ENCODE peak calls at places on chromosomes 16 and 17, in eight cellular contexts. One of them, this sample, is unnamed.

GRCh38 chr17:82250868-82251500 is 22.1 kb downstream of the SLC16A3 start:
- DNase-seq in hippocampal formation: no peak
- DNase-seq in A549: no peak
- DNase-seq in CD8-positive, alpha-beta T cell: no peak
- DNase-seq in endothelial cell of umbilical vein: no peak
- DNase-seq in Caki2: no peak
- DNase-seq in AG08396: no peak
- DNase-seq in fibroblast of lung: no peak
- DNase-seq in this sample: no peak

GRCh38 chr16:53131050-53131362 is 76.2 kb downstream of the CHD9 start:
- DNase-seq in endothelial cell of umbilical vein: no peak
- DNase-seq in fibroblast of lung: no peak
- DNase-seq in AG08396: no peak
- DNase-seq in hippocampal formation: no peak
- DNase-seq in Caki2: no peak
- DNase-seq in CD8-positive, alpha-beta T cell: no peak
- DNase-seq in A549: no peak
- DNase-seq in this sample: no peak

GRCh38 chr17:39401412-39402278 is at the start of gene FBXL20:
- DNase-seq in hippocampal formation: peak; percentile 83
- DNase-seq in AG08396: peak; percentile 98
- DNase-seq in Caki2: peak; percentile 86
- DNase-seq in endothelial cell of umbilical vein: peak; percentile 87
- DNase-seq in fibroblast of lung: peak; percentile 84
- DNase-seq in A549: peak; percentile 98
- DNase-seq in CD8-positive, alpha-beta T cell: peak; percentile 91
- DNase-seq in this sample: peak; percentile 88

GRCh38 chr16:4968879-4969278 is 10.7 kb downstream of the SEC14L5 start:
- DNase-seq in Caki2: no peak
- DNase-seq in fibroblast of lung: no peak
- DNase-seq in endothelial cell of umbilical vein: no peak
- DNase-seq in CD8-positive, alpha-beta T cell: no peak
- DNase-seq in hippocampal formation: no peak
- DNase-seq in A549: no peak
- DNase-seq in AG08396: no peak
- DNase-seq in this sample: no peak

GRCh38 chr17:82948081-82948511 is 108.3 kb upstream of the ZNF750 start:
- DNase-seq in hippocampal formation: no peak
- DNase-seq in fibroblast of lung: no peak
- DNase-seq in AG08396: no peak
- DNase-seq in CD8-positive, alpha-beta T cell: no peak
- DNase-seq in Caki2: no peak
- DNase-seq in A549: no peak
- DNase-seq in endothelial cell of umbilical vein: no peak
- DNase-seq in this sample: no peak

GRCh38 chr16:88009566-88010342 is 58.5 kb downstream of the BANP start:
- DNase-seq in endothelial cell of umbilical vein: no peak
- DNase-seq in CD8-positive, alpha-beta T cell: no peak
- DNase-seq in Caki2: no peak
- DNase-seq in A549: no peak
- DNase-seq in fibroblast of lung: no peak
- DNase-seq in hippocampal formation: no peak
- DNase-seq in AG08396: no peak
- DNase-seq in this sample: no peak

GRCh38 chr17:29108806-29109476 is 66.0 kb downstream of the PIPOX start:
- DNase-seq in hippocampal formation: no peak
- DNase-seq in Caki2: no peak
- DNase-seq in A549: no peak
- DNase-seq in fibroblast of lung: no peak
- DNase-seq in CD8-positive, alpha-beta T cell: no peak
- DNase-seq in endothelial cell of umbilical vein: no peak
- DNase-seq in AG08396: no peak
- DNase-seq in this sample: no peak

GRCh38 chr17:12256380-12256995 is 235.8 kb downstream of the MAP2K4 start:
- DNase-seq in fibroblast of lung: peak; percentile 48
- DNase-seq in hippocampal formation: no peak
- DNase-seq in CD8-positive, alpha-beta T cell: no peak
- DNase-seq in AG08396: peak; percentile 54
- DNase-seq in Caki2: peak; percentile 27
- DNase-seq in endothelial cell of umbilical vein: peak; percentile 39
- DNase-seq in A549: peak; percentile 55
- DNase-seq in this sample: peak; percentile 64

GRCh38 chr17:17784599-17785264 is 52.1 kb downstream of the SREBF1 start:
- DNase-seq in endothelial cell of umbilical vein: no peak
- DNase-seq in AG08396: no peak
- DNase-seq in fibroblast of lung: no peak
- DNase-seq in hippocampal formation: no peak
- DNase-seq in Caki2: no peak
- DNase-seq in CD8-positive, alpha-beta T cell: no peak
- DNase-seq in A549: peak; percentile 69
- DNase-seq in this sample: peak; percentile 81

GRCh38 chr16:85752511-85753420 is 1.9 kb upstream of the C16orf74 start:
- DNase-seq in CD8-positive, alpha-beta T cell: no peak
- DNase-seq in hippocampal formation: no peak
- DNase-seq in Caki2: no peak
- DNase-seq in fibroblast of lung: peak; percentile 25
- DNase-seq in endothelial cell of umbilical vein: no peak
- DNase-seq in A549: no peak
- DNase-seq in AG08396: no peak
- DNase-seq in this sample: peak; percentile 71

GRCh38 chr16:23296994-23297393 is 5.1 kb upstream of the SCNN1B start:
- DNase-seq in hippocampal formation: no peak
- DNase-seq in endothelial cell of umbilical vein: no peak
- DNase-seq in Caki2: no peak
- DNase-seq in CD8-positive, alpha-beta T cell: no peak
- DNase-seq in A549: peak; percentile 43
- DNase-seq in fibroblast of lung: no peak
- DNase-seq in AG08396: no peak
- DNase-seq in this sample: peak; percentile 53

GRCh38 chr17:32958418-32958817 is 30.5 kb downstream of the TMEM98 start:
- DNase-seq in hippocampal formation: no peak
- DNase-seq in CD8-positive, alpha-beta T cell: no peak
- DNase-seq in A549: no peak
- DNase-seq in Caki2: no peak
- DNase-seq in fibroblast of lung: no peak
- DNase-seq in endothelial cell of umbilical vein: no peak
- DNase-seq in AG08396: no peak
- DNase-seq in this sample: peak; percentile 54

GRCh38 chr17:13030459-13031305 is 12.9 kb upstream of the ELAC2 start:
- DNase-seq in Caki2: peak; percentile 26
- DNase-seq in CD8-positive, alpha-beta T cell: peak; percentile 22
- DNase-seq in fibroblast of lung: peak; percentile 35
- DNase-seq in hippocampal formation: no peak
- DNase-seq in AG08396: peak; percentile 53
- DNase-seq in endothelial cell of umbilical vein: peak; percentile 51
- DNase-seq in A549: peak; percentile 49
- DNase-seq in this sample: peak; percentile 72

GRCh38 chr16:84774810-84775209 is 45.0 kb upstream of the CRISPLD2 start:
- DNase-seq in endothelial cell of umbilical vein: peak; percentile 85
- DNase-seq in Caki2: peak; percentile 40
- DNase-seq in AG08396: peak; percentile 71
- DNase-seq in fibroblast of lung: peak; percentile 79
- DNase-seq in CD8-positive, alpha-beta T cell: no peak
- DNase-seq in A549: no peak
- DNase-seq in hippocampal formation: no peak
- DNase-seq in this sample: no peak

GRCh38 chr17:13770702-13771101 is 169.0 kb upstream of the HS3ST3A1 start:
- DNase-seq in AG08396: no peak
- DNase-seq in hippocampal formation: no peak
- DNase-seq in fibroblast of lung: no peak
- DNase-seq in A549: no peak
- DNase-seq in CD8-positive, alpha-beta T cell: no peak
- DNase-seq in endothelial cell of umbilical vein: no peak
- DNase-seq in Caki2: no peak
- DNase-seq in this sample: no peak

GRCh38 chr17:35345926-35346771 is 27.3 kb downstream of the SLFN11 start:
- DNase-seq in endothelial cell of umbilical vein: peak; percentile 45
- DNase-seq in fibroblast of lung: peak; percentile 33
- DNase-seq in CD8-positive, alpha-beta T cell: no peak
- DNase-seq in hippocampal formation: peak; percentile 19
- DNase-seq in AG08396: peak; percentile 56
- DNase-seq in A549: no peak
- DNase-seq in Caki2: no peak
- DNase-seq in this sample: peak; percentile 36

GRCh38 chr16:61098505-61098904 is 937.7 kb downstream of the CDH8 start:
- DNase-seq in endothelial cell of umbilical vein: no peak
- DNase-seq in fibroblast of lung: no peak
- DNase-seq in Caki2: no peak
- DNase-seq in hippocampal formation: no peak
- DNase-seq in CD8-positive, alpha-beta T cell: no peak
- DNase-seq in A549: no peak
- DNase-seq in AG08396: no peak
- DNase-seq in this sample: no peak

GRCh38 chr17:2183346-2183745 is 120.2 kb downstream of the SMG6 start:
- DNase-seq in endothelial cell of umbilical vein: no peak
- DNase-seq in AG08396: no peak
- DNase-seq in CD8-positive, alpha-beta T cell: no peak
- DNase-seq in A549: no peak
- DNase-seq in hippocampal formation: no peak
- DNase-seq in fibroblast of lung: peak; percentile 37
- DNase-seq in Caki2: no peak
- DNase-seq in this sample: no peak

GRCh38 chr17:67619555-67619954 is 98.2 kb upstream of the NOL11 start:
- DNase-seq in AG08396: no peak
- DNase-seq in hippocampal formation: no peak
- DNase-seq in A549: no peak
- DNase-seq in fibroblast of lung: no peak
- DNase-seq in endothelial cell of umbilical vein: no peak
- DNase-seq in Caki2: no peak
- DNase-seq in CD8-positive, alpha-beta T cell: no peak
- DNase-seq in this sample: no peak

GRCh38 chr16:3736116-3736515 is 18.8 kb upstream of the TRAP1 start:
- DNase-seq in endothelial cell of umbilical vein: no peak
- DNase-seq in fibroblast of lung: no peak
- DNase-seq in AG08396: no peak
- DNase-seq in hippocampal formation: no peak
- DNase-seq in A549: no peak
- DNase-seq in CD8-positive, alpha-beta T cell: no peak
- DNase-seq in Caki2: no peak
- DNase-seq in this sample: no peak

GRCh38 chr16:27320261-27321012 is 6.7 kb downstream of the IL4R start:
- DNase-seq in fibroblast of lung: no peak
- DNase-seq in Caki2: no peak
- DNase-seq in endothelial cell of umbilical vein: no peak
- DNase-seq in CD8-positive, alpha-beta T cell: no peak
- DNase-seq in A549: no peak
- DNase-seq in AG08396: no peak
- DNase-seq in hippocampal formation: no peak
- DNase-seq in this sample: no peak

This sample was measured in A673.